ENCODE peak calls at places on chromosomes 5 and 9, in eight cellular contexts. One of them, this sample, is unnamed.

GRCh38 chr5:176621661-176622079 is 8.7 kb downstream of the SNCB start:
- DNase-seq in tibial artery: no peak
- DNase-seq in brain microvascular endothelial cell: peak
- DNase-seq in body of pancreas: no peak
- DNase-seq in aorta: no peak
- DNase-seq in GM23338: no peak
- DNase-seq in transverse colon: no peak
- DNase-seq in A673: no peak
- DNase-seq in this sample: no peak

GRCh38 chr9:2016411-2017208 is 1.5 kb downstream of the SMARCA2 start:
- DNase-seq in tibial artery: peak
- DNase-seq in brain microvascular endothelial cell: peak
- DNase-seq in body of pancreas: peak
- DNase-seq in aorta: peak
- DNase-seq in GM23338: peak
- DNase-seq in transverse colon: peak
- DNase-seq in A673: peak
- DNase-seq in this sample: peak

GRCh38 chr5:132065951-132066701 is 5.7 kb downstream of the IL3 start:
- DNase-seq in tibial artery: no peak
- DNase-seq in brain microvascular endothelial cell: no peak
- DNase-seq in body of pancreas: no peak
- DNase-seq in aorta: peak
- DNase-seq in GM23338: no peak
- DNase-seq in transverse colon: no peak
- DNase-seq in A673: no peak
- DNase-seq in this sample: no peak

GRCh38 chr5:50808406-50808805 is 142.0 kb downstream of the PARP8 start:
- DNase-seq in tibial artery: no peak
- DNase-seq in brain microvascular endothelial cell: no peak
- DNase-seq in body of pancreas: no peak
- DNase-seq in aorta: no peak
- DNase-seq in GM23338: no peak
- DNase-seq in transverse colon: no peak
- DNase-seq in A673: no peak
- DNase-seq in this sample: no peak

GRCh38 chr9:75540185-75540584 is 350.3 kb upstream of the PCSK5 start:
- DNase-seq in tibial artery: no peak
- DNase-seq in brain microvascular endothelial cell: no peak
- DNase-seq in body of pancreas: no peak
- DNase-seq in aorta: no peak
- DNase-seq in GM23338: no peak
- DNase-seq in transverse colon: no peak
- DNase-seq in A673: no peak
- DNase-seq in this sample: no peak

GRCh38 chr9:87497604-87498045 is at the start of gene DAPK1:
- DNase-seq in tibial artery: peak
- DNase-seq in brain microvascular endothelial cell: no peak
- DNase-seq in body of pancreas: peak
- DNase-seq in aorta: peak
- DNase-seq in GM23338: peak
- DNase-seq in transverse colon: peak
- DNase-seq in A673: peak
- DNase-seq in this sample: peak

GRCh38 chr5:113278976-113279375 is 155.8 kb downstream of the TSSK1B start:
- DNase-seq in tibial artery: no peak
- DNase-seq in brain microvascular endothelial cell: no peak
- DNase-seq in body of pancreas: no peak
- DNase-seq in aorta: no peak
- DNase-seq in GM23338: no peak
- DNase-seq in transverse colon: no peak
- DNase-seq in A673: no peak
- DNase-seq in this sample: no peak

GRCh38 chr9:26229324-26230054 is 551.2 kb upstream of the TUSC1 start:
- DNase-seq in tibial artery: no peak
- DNase-seq in brain microvascular endothelial cell: no peak
- DNase-seq in body of pancreas: no peak
- DNase-seq in aorta: no peak
- DNase-seq in GM23338: no peak
- DNase-seq in transverse colon: no peak
- DNase-seq in A673: no peak
- DNase-seq in this sample: no peak

GRCh38 chr9:84947412-84947972 is 278.0 kb downstream of the NTRK2 start:
- DNase-seq in tibial artery: no peak
- DNase-seq in brain microvascular endothelial cell: no peak
- DNase-seq in body of pancreas: no peak
- DNase-seq in aorta: no peak
- DNase-seq in GM23338: no peak
- DNase-seq in transverse colon: peak
- DNase-seq in A673: no peak
- DNase-seq in this sample: no peak

GRCh38 chr5:172110921-172111873 is 76.8 kb downstream of the STK10 start:
- DNase-seq in tibial artery: no peak
- DNase-seq in brain microvascular endothelial cell: peak
- DNase-seq in body of pancreas: no peak
- DNase-seq in aorta: no peak
- DNase-seq in GM23338: peak
- DNase-seq in transverse colon: peak
- DNase-seq in A673: no peak
- DNase-seq in this sample: peak

GRCh38 chr9:105146677-105147076 is 97.8 kb upstream of the SLC44A1 start:
- DNase-seq in tibial artery: no peak
- DNase-seq in brain microvascular endothelial cell: no peak
- DNase-seq in body of pancreas: no peak
- DNase-seq in aorta: no peak
- DNase-seq in GM23338: no peak
- DNase-seq in transverse colon: no peak
- DNase-seq in A673: no peak
- DNase-seq in this sample: no peak

GRCh38 chr9:135550344-135550918 is 4.5 kb downstream of the OBP2A start:
- DNase-seq in tibial artery: peak
- DNase-seq in brain microvascular endothelial cell: no peak
- DNase-seq in body of pancreas: no peak
- DNase-seq in aorta: no peak
- DNase-seq in GM23338: no peak
- DNase-seq in transverse colon: no peak
- DNase-seq in A673: no peak
- DNase-seq in this sample: no peak

GRCh38 chr9:123637940-123638634 is 282.1 kb downstream of the CRB2 start:
- DNase-seq in tibial artery: no peak
- DNase-seq in brain microvascular endothelial cell: no peak
- DNase-seq in body of pancreas: no peak
- DNase-seq in aorta: no peak
- DNase-seq in GM23338: no peak
- DNase-seq in transverse colon: peak
- DNase-seq in A673: no peak
- DNase-seq in this sample: no peak

GRCh38 chr9:70054546-70054945 is 10.9 kb downstream of the MAMDC2 start:
- DNase-seq in tibial artery: no peak
- DNase-seq in brain microvascular endothelial cell: no peak
- DNase-seq in body of pancreas: no peak
- DNase-seq in aorta: no peak
- DNase-seq in GM23338: no peak
- DNase-seq in transverse colon: no peak
- DNase-seq in A673: no peak
- DNase-seq in this sample: no peak

GRCh38 chr9:95510610-95511231 is 6.0 kb downstream of the PTCH1 start:
- DNase-seq in tibial artery: peak
- DNase-seq in brain microvascular endothelial cell: peak
- DNase-seq in body of pancreas: peak
- DNase-seq in aorta: peak
- DNase-seq in GM23338: peak
- DNase-seq in transverse colon: peak
- DNase-seq in A673: peak
- DNase-seq in this sample: peak

GRCh38 chr5:124277767-124278536 is 468.5 kb downstream of the ZNF608 start:
- DNase-seq in tibial artery: no peak
- DNase-seq in brain microvascular endothelial cell: no peak
- DNase-seq in body of pancreas: no peak
- DNase-seq in aorta: no peak
- DNase-seq in GM23338: no peak
- DNase-seq in transverse colon: no peak
- DNase-seq in A673: no peak
- DNase-seq in this sample: no peak

GRCh38 chr5:95317085-95317484 is 32.2 kb upstream of the MCTP1 start:
- DNase-seq in tibial artery: no peak
- DNase-seq in brain microvascular endothelial cell: no peak
- DNase-seq in body of pancreas: no peak
- DNase-seq in aorta: no peak
- DNase-seq in GM23338: peak
- DNase-seq in transverse colon: no peak
- DNase-seq in A673: no peak
- DNase-seq in this sample: no peak

GRCh38 chr5:66118294-66118693 is 25.8 kb upstream of the SREK1 start:
- DNase-seq in tibial artery: no peak
- DNase-seq in brain microvascular endothelial cell: no peak
- DNase-seq in body of pancreas: no peak
- DNase-seq in aorta: no peak
- DNase-seq in GM23338: no peak
- DNase-seq in transverse colon: no peak
- DNase-seq in A673: no peak
- DNase-seq in this sample: no peak

GRCh38 chr5:157564149-157564711 is 11.3 kb downstream of the ADAM19 start:
- DNase-seq in tibial artery: no peak
- DNase-seq in brain microvascular endothelial cell: no peak
- DNase-seq in body of pancreas: no peak
- DNase-seq in aorta: no peak
- DNase-seq in GM23338: no peak
- DNase-seq in transverse colon: no peak
- DNase-seq in A673: no peak
- DNase-seq in this sample: no peak
- H3K27ac ChIP-seq in tibial artery: peak
- H3K27ac ChIP-seq in brain microvascular endothelial cell: peak
- H3K27ac ChIP-seq in body of pancreas: no peak
- H3K27ac ChIP-seq in aorta: peak
- H3K27ac ChIP-seq in GM23338: no peak
- H3K27ac ChIP-seq in transverse colon: peak
- H3K27ac ChIP-seq in A673: no peak
- H3K27ac ChIP-seq in this sample: peak

GRCh38 chr5:139668064-139668880 is 20.1 kb downstream of the CXXC5 start:
- DNase-seq in tibial artery: no peak
- DNase-seq in brain microvascular endothelial cell: no peak
- DNase-seq in body of pancreas: no peak
- DNase-seq in aorta: no peak
- DNase-seq in GM23338: peak
- DNase-seq in transverse colon: no peak
- DNase-seq in A673: peak
- DNase-seq in this sample: peak
- H3K4me3 ChIP-seq in tibial artery: peak
- H3K4me3 ChIP-seq in brain microvascular endothelial cell: peak
- H3K4me3 ChIP-seq in body of pancreas: no peak
- H3K4me3 ChIP-seq in aorta: no peak
- H3K4me3 ChIP-seq in GM23338: peak
- H3K4me3 ChIP-seq in transverse colon: peak
- H3K4me3 ChIP-seq in A673: peak
- H3K4me3 ChIP-seq in this sample: peak

DNA sequence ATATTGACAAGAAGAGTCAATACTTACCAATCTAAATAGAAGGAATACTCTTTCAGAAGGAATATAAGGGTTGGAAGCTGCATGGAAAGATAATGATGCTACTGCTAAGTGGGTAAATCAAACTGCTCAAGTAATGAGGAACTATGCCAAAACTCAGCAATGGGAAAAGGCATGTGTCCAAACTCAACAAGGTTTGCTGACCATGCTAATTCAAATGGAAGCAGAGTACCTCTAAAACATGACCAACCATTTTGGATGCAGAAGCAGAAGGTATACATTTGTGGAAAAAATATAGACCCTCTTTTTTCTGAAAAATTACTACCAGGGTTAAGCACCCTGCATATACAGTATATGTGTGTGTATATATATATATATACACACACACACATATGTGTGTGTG is 21.1 kb downstream of the TMEM232 start:
- DNase-seq in tibial artery: no peak
- DNase-seq in brain microvascular endothelial cell: no peak
- DNase-seq in body of pancreas: no peak
- DNase-seq in aorta: no peak
- DNase-seq in GM23338: no peak
- DNase-seq in transverse colon: no peak
- DNase-seq in A673: no peak
- DNase-seq in this sample: no peak
- H3K27ac ChIP-seq in tibial artery: no peak
- H3K27ac ChIP-seq in brain microvascular endothelial cell: no peak
- H3K27ac ChIP-seq in body of pancreas: no peak
- H3K27ac ChIP-seq in aorta: no peak
- H3K27ac ChIP-seq in GM23338: no peak
- H3K27ac ChIP-seq in transverse colon: no peak
- H3K27ac ChIP-seq in A673: no peak
- H3K27ac ChIP-seq in this sample: no peak

GRCh38 chr9:122223435-122223834 is 5.3 kb downstream of the LHX6 start:
- DNase-seq in tibial artery: no peak
- DNase-seq in brain microvascular endothelial cell: no peak
- DNase-seq in body of pancreas: no peak
- DNase-seq in aorta: no peak
- DNase-seq in GM23338: no peak
- DNase-seq in transverse colon: no peak
- DNase-seq in A673: no peak
- DNase-seq in this sample: no peak

GRCh38 chr9:122219856-122220672 is 8.7 kb downstream of the LHX6 start:
- DNase-seq in tibial artery: no peak
- DNase-seq in brain microvascular endothelial cell: no peak
- DNase-seq in body of pancreas: no peak
- DNase-seq in aorta: no peak
- DNase-seq in GM23338: no peak
- DNase-seq in transverse colon: no peak
- DNase-seq in A673: no peak
- DNase-seq in this sample: no peak

GRCh38 chr9:122222741-122223140 is 6.0 kb downstream of the LHX6 start:
- DNase-seq in tibial artery: no peak
- DNase-seq in brain microvascular endothelial cell: no peak
- DNase-seq in body of pancreas: no peak
- DNase-seq in aorta: no peak
- DNase-seq in GM23338: no peak
- DNase-seq in transverse colon: no peak
- DNase-seq in A673: no peak
- DNase-seq in this sample: no peak

GRCh38 chr9:122220673-122221222 is 8.0 kb downstream of the LHX6 start:
- DNase-seq in tibial artery: no peak
- DNase-seq in brain microvascular endothelial cell: no peak
- DNase-seq in body of pancreas: no peak
- DNase-seq in aorta: no peak
- DNase-seq in GM23338: no peak
- DNase-seq in transverse colon: no peak
- DNase-seq in A673: no peak
- DNase-seq in this sample: no peak

DNA sequence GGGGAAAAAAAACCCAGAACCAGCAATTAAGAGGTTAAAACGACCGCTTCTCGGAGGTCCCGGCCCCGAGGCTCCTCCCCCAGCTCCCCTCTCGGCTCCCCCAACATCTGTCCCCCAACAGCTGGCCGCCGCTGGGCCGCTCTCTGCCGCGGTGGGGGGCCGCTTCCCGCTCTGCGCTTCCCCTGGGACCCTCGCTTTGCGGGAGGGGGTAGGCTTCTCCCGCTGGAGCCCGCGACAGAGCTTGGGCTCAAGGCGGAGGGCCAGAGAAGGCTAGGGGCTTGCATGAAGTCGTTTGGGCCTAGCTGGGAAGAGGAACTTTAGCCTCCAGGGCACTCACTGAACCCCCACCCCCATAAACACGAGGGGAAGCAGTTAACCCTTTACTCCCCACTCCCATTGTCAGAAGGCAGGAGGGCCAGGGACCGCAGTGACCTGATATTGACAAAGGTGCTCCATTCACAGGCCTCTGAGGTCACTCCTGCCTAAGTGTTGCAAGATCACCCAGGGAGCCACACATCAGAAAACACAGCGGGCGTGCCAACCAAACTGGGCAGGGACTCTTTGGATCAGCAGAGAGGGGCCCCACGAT is 7.4 kb downstream of the LHX6 start:
- DNase-seq in tibial artery: no peak
- DNase-seq in brain microvascular endothelial cell: no peak
- DNase-seq in body of pancreas: no peak
- DNase-seq in aorta: no peak
- DNase-seq in GM23338: peak
- DNase-seq in transverse colon: no peak
- DNase-seq in A673: no peak
- DNase-seq in this sample: no peak
- H3K4me3 ChIP-seq in tibial artery: no peak
- H3K4me3 ChIP-seq in brain microvascular endothelial cell: no peak
- H3K4me3 ChIP-seq in body of pancreas: no peak
- H3K4me3 ChIP-seq in aorta: no peak
- H3K4me3 ChIP-seq in GM23338: peak
- H3K4me3 ChIP-seq in transverse colon: no peak
- H3K4me3 ChIP-seq in A673: no peak
- H3K4me3 ChIP-seq in this sample: no peak

This sample was measured in stomach.